ENCODE peak calls at places on chromosomes 7 and 10, in four cellular contexts. Q is BJ, R is dorsolateral prefrontal cortex, N is OCI-LY7. E is an unnamed sample.

GRCh38 chr10:111116762-111117445 is 40.1 kb downstream of the ADRA2A start:
- DNase-seq in Q (no peak), R (no peak), N (no peak), E (no peak)

GRCh38 chr7:30403477-30403876 is 75.1 kb downstream of the NOD1 start:
- DNase-seq in Q (no peak), R (no peak), N (no peak), E (no peak)

GRCh38 chr10:45652511-45652910 is 20.1 kb downstream of the ZFAND4 start:
- DNase-seq in Q (no peak), R (no peak), N (no peak), E (no peak)

GRCh38 chr7:43570688-43571365 is 12.1 kb upstream of the STK17A start:
- DNase-seq in Q (no peak), R (no peak), N (no peak), E (no peak)

GRCh38 chr7:107902381-107902780 is 11.4 kb downstream of the DLD start:
- DNase-seq in Q (no peak), R (no peak), N (no peak), E (no peak)

GRCh38 chr7:94190599-94191061 is 186.5 kb upstream of the BET1 start:
- DNase-seq in Q (peak; percentile 88), R (no peak), N (no peak), E (no peak)

GRCh38 chr7:151381333-151382078 is 28.3 kb downstream of the WDR86 start:
- DNase-seq in Q (no peak), R (no peak), N (peak; percentile 33), E (peak; percentile 57)

GRCh38 chr10:46520941-46521340 is 35.5 kb downstream of the GPRIN2 start:
- DNase-seq in Q (no peak), R (peak; percentile 20), N (no peak), E (no peak)

GRCh38 chr7:157817944-157818700 is 481.3 kb downstream of the DNAJB6 start:
- DNase-seq in Q (no peak), R (no peak), N (no peak), E (no peak)

GRCh38 chr7:154770962-154771361 is 232.0 kb downstream of the PAXIP1 start:
- DNase-seq in Q (no peak), R (no peak), N (no peak), E (no peak)

GRCh38 chr10:103839867-103840746 is 15.3 kb downstream of the SH3PXD2A start:
- DNase-seq in Q (no peak), R (no peak), N (no peak), E (no peak)

GRCh38 chr10:95517536-95518454 is 43.4 kb downstream of the SORBS1 start:
- DNase-seq in Q (no peak), R (no peak), N (no peak), E (no peak)

GRCh38 chr7:44189286-44189992 is at the start of gene GCK:
- DNase-seq in Q (no peak), R (no peak), N (no peak), E (no peak)

GRCh38 chr10:128898133-128898915 is 568.7 kb upstream of the MGMT start:
- DNase-seq in Q (no peak), R (no peak), N (no peak), E (no peak)

GRCh38 chr7:151251926-151252835 is 3.7 kb upstream of the SMARCD3 start:
- DNase-seq in Q (no peak), R (peak; percentile 59), N (no peak), E (no peak)

GRCh38 chr7:3688061-3688460 is 387.0 kb downstream of the SDK1 start:
- DNase-seq in Q (no peak), R (no peak), N (no peak), E (no peak)

GRCh38 chr10:48541144-48541795 is 63.6 kb downstream of the ARHGAP22 start:
- DNase-seq in Q (no peak), R (no peak), N (no peak), E (no peak)

GRCh38 chr10:38127812-38128211 is 33.7 kb downstream of the ZNF37A start:
- DNase-seq in Q (no peak), R (no peak), N (no peak), E (no peak)

GRCh38 chr7:100563809-100564400 is 9.8 kb downstream of the SAP25 start:
- DNase-seq in Q (no peak), R (peak; percentile 79), N (peak; percentile 75), E (peak; percentile 79)

GRCh38 chr7:122316467-122317394 is 12.2 kb upstream of the FEZF1 start:
- DNase-seq in Q (no peak), R (no peak), N (no peak), E (no peak)

GRCh38 chr10:11414314-11415038 is 197.0 kb downstream of the USP6NL start:
- DNase-seq in Q (no peak), R (no peak), N (no peak), E (no peak)

GRCh38 chr7:112157072-112157471 is 49.1 kb downstream of the DOCK4 start:
- DNase-seq in Q (no peak), R (no peak), N (no peak), E (no peak)

GRCh38 chr10:97781541-97782331 is 9.9 kb upstream of the SFRP5 start:
- DNase-seq in Q (no peak), R (no peak), N (no peak), E (no peak)

GRCh38 chr7:138383166-138383565 is 76.9 kb upstream of the TRIM24 start:
- DNase-seq in Q (no peak), R (no peak), N (no peak), E (no peak)

GRCh38 chr7:42691030-42691639 is 220.7 kb downstream of the C7orf25 start:
- DNase-seq in Q (no peak), R (no peak), N (peak; percentile 10), E (no peak)

GRCh38 chr7:78691584-78691983 is 761.9 kb downstream of the MAGI2 start:
- DNase-seq in Q (no peak), R (no peak), N (peak; percentile 12), E (no peak)

GRCh38 chr10:34467364-34467763 is 347.7 kb downstream of the PARD3 start:
- DNase-seq in Q (no peak), R (no peak), N (no peak), E (no peak)

GRCh38 chr7:77877800-77878199 is 79.2 kb downstream of the PHTF2 start:
- DNase-seq in Q (no peak), R (no peak), N (no peak), E (no peak)

GRCh38 chr7:101547916-101548599 is 81.0 kb downstream of the MYL10 start:
- DNase-seq in Q (no peak), R (peak; percentile 6), N (no peak), E (no peak)

GRCh38 chr7:131692131-131692960 is 135.9 kb upstream of the PODXL start:
- DNase-seq in Q (no peak), R (peak; percentile 69), N (peak; percentile 19), E (no peak)

DNA sequence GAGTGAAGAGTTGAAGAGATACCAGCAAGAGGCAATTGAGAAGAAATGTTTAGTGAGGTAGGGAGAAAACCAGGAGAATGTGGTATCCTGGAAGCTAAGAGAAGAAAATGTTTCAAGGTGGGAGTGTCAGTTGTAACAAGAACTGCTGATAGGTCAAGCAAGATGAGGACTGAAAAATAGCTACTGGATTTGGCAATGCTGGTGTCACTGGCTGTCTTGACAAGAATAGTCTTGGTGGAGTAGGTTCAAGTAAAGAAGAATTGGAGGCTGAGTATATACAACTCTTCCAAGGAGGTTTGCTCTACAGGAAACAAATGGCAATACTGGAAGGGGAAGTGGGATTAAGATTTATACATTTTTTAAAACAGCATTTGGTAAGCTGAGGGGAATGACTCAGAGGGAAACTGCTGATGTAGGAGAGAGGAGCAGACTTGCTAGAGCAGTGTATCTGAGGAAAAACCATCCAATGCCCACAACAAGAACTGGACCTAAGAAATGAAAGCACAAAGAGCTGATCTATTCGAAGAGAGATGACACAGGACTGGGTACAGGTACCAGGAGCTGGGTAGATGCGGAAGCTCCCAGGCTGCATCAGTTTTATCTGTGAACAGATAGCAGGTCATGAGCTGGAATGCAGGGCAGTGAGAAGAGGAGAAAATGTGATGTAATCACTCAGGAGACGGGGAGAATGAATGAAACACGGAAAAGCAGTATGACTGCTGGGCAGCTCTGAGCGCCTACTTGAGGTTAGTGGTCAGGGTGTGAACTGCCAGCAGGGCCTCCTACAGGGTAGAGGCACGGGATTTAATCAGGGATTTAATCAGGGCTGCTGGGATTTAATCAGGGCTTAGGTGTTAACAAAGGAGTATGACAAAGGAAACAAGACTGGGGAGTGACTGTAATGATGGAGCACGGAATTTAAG is 34.5 kb downstream of the FAM25A start:
- DNase-seq in Q (no peak), R (no peak), N (no peak), E (no peak)
- TF ChIP-seq CTCF in Q (peak; percentile 34), R (no peak), N (no peak), E (no peak)

DNA sequence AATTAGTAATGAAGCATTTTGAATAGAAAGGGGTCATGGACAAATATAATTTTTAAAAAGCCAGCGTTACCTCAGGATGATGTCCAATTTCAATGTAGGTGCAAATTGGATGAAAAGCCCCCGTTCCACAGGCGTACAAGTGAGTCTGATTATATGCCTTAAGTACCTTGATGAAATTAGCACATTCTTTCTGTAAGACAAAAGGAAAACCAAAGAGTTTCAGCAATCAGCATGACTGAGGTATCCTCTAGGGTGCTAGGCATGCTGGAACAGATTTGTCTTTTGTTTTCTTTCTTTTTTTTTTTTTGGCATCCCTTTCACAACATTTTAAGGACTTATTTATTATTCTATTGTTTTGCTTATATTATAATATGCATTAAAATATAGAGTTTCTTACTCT is 84.2 kb downstream of the SEMA3A start:
- DNase-seq in Q (no peak), R (no peak), N (no peak), E (no peak)
- TF ChIP-seq CTCF in Q (no peak), R (no peak), N (no peak), E (no peak)

GRCh38 chr7:11757153-11757552 is 74.8 kb downstream of the THSD7A start:
- DNase-seq in Q (no peak), R (no peak), N (no peak), E (no peak)

GRCh38 chr7:11751807-11752389 is 80.1 kb downstream of the THSD7A start:
- DNase-seq in Q (no peak), R (no peak), N (no peak), E (no peak)

GRCh38 chr7:11754123-11754522 is 77.9 kb downstream of the THSD7A start:
- DNase-seq in Q (no peak), R (no peak), N (no peak), E (no peak)

GRCh38 chr7:11753441-11753840 is 78.6 kb downstream of the THSD7A start:
- DNase-seq in Q (no peak), R (no peak), N (no peak), E (no peak)

DNA sequence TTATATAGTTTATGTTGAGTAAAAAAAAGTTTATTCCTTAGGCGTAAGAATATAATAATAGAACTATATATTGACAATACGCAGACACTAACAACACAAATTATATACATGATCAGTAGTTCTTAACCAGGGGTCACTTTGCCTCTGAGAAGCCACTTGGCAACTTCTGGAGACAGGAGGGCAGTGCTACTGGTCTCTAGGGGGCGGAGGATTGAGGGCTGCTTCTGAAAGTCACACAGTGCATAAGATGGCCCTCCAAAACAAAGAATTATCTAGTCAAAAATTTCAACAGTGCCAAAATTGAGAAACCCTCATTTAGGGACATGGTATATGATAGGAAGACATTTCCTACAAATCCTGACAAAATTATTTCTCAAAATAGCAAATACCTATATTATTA is 77.1 kb downstream of the THSD7A start:
- DNase-seq in Q (no peak), R (no peak), N (no peak), E (no peak)
- TF ChIP-seq CTCF in Q (no peak), R (no peak), N (no peak), E (no peak)

GRCh38 chr7:69204936-69205335 is 393.3 kb upstream of the AUTS2 start:
- DNase-seq in Q (no peak), R (no peak), N (no peak), E (no peak)
- TF ChIP-seq CTCF in Q (no peak), R (no peak), N (no peak), E (no peak)

GRCh38 chr10:120349069-120349468 is 108.0 kb upstream of the PLPP4 start:
- DNase-seq in Q (no peak), R (no peak), N (no peak), E (no peak)

GRCh38 chr10:120347644-120348043 is 109.4 kb upstream of the PLPP4 start:
- DNase-seq in Q (no peak), R (no peak), N (no peak), E (no peak)
- TF ChIP-seq CTCF in Q (no peak), R (no peak), N (no peak), E (no peak)